ENCODE peak calls at places on chromosomes 5 and 9, in six cellular contexts. S is retina; V is stimulated activated CD4-positive, alpha-beta T cell treated with anti-CD3 and anti-CD28 coated beads, Interleukin-4, amount 100 ng/mL, for 24 hours; L is retinal pigment epithelial cell; X is LoVo; W is non-pigmented ciliary epithelial cell. F is an unnamed sample.

GRCh38 chr9:86405086-86405491 is 50.9 kb upstream of the TUT7 start:
- DNase-seq in S (no peak), V (no peak), L (no peak), X (no peak), W (no peak), F (no peak)

GRCh38 chr9:101365181-101365580 is 19.6 kb downstream of the BAAT start:
- DNase-seq in S (no peak), V (no peak), L (no peak), X (peak; percentile 5), W (no peak), F (no peak)

GRCh38 chr5:132207783-132208182 is 19.9 kb downstream of the P4HA2 start:
- DNase-seq in S (no peak), V (no peak), L (no peak), X (no peak), W (no peak), F (no peak)

GRCh38 chr5:147520450-147520849 is 10.6 kb upstream of the DPYSL3 start:
- DNase-seq in S (no peak), V (no peak), L (no peak), X (no peak), W (no peak), F (no peak)

GRCh38 chr5:87541668-87542067 is 128.9 kb upstream of the CCNH start:
- DNase-seq in S (no peak), V (no peak), L (no peak), X (no peak), W (no peak), F (no peak)

GRCh38 chr9:7979591-7979990 is 180.0 kb upstream of the DMAC1 start:
- DNase-seq in S (no peak), V (no peak), L (no peak), X (no peak), W (no peak), F (no peak)

GRCh38 chr9:128818099-128818838 is at the start of gene ENDOG:
- DNase-seq in S (peak; percentile 97), V (peak; percentile 98), L (peak; percentile 82), X (peak; percentile 98), W (peak; percentile 76), F (peak; percentile 99)

GRCh38 chr9:4769321-4770080 is 23.2 kb upstream of the RCL1 start:
- DNase-seq in S (no peak), V (no peak), L (no peak), X (no peak), W (no peak), F (peak; percentile 46)

GRCh38 chr9:99811598-99812383 is 9.9 kb upstream of the NR4A3 start:
- DNase-seq in S (no peak), V (no peak), L (no peak), X (no peak), W (no peak), F (peak; percentile 51)

GRCh38 chr5:168347368-168347767 is 55.9 kb downstream of the WWC1 start:
- DNase-seq in S (no peak), V (no peak), L (no peak), X (no peak), W (no peak), F (no peak)

GRCh38 chr5:88394531-88395185 is 126.0 kb upstream of the TMEM161B start:
- DNase-seq in S (no peak), V (no peak), L (no peak), X (no peak), W (no peak), F (no peak)

GRCh38 chr5:139667730-139668063 is 19.5 kb downstream of the CXXC5 start:
- DNase-seq in S (no peak), V (no peak), L (no peak), X (no peak), W (no peak), F (no peak)

GRCh38 chr9:136373300-136374182 is at the start of gene CARD9:
- DNase-seq in S (peak; percentile 83), V (no peak), L (no peak), X (no peak), W (no peak), F (no peak)

GRCh38 chr9:37453827-37454226 is 11.4 kb downstream of the ZBTB5 start:
- DNase-seq in S (no peak), V (no peak), L (no peak), X (peak; percentile 16), W (no peak), F (no peak)

GRCh38 chr5:44774279-44774880 is 34.4 kb upstream of the MRPS30 start:
- DNase-seq in S (peak; percentile 47), V (no peak), L (peak; percentile 8), X (peak; percentile 65), W (peak; percentile 22), F (no peak)

GRCh38 chr5:96527826-96528225 is 94.8 kb upstream of the PCSK1 start:
- DNase-seq in S (no peak), V (no peak), L (no peak), X (no peak), W (no peak), F (no peak)

GRCh38 chr9:6645153-6646027 is at the start of gene GLDC:
- DNase-seq in S (peak; percentile 95), V (peak; percentile 35), L (peak; percentile 47), X (no peak), W (no peak), F (peak; percentile 58)

GRCh38 chr9:117887383-117887782 is 183.2 kb downstream of the TLR4 start:
- DNase-seq in S (no peak), V (no peak), L (no peak), X (no peak), W (no peak), F (no peak)

GRCh38 chr5:7209583-7210139 is 186.3 kb upstream of the ADCY2 start:
- DNase-seq in S (no peak), V (no peak), L (no peak), X (no peak), W (no peak), F (no peak)

GRCh38 chr5:178160176-178160575 is 6.5 kb upstream of the NHP2 start:
- DNase-seq in S (no peak), V (no peak), L (no peak), X (no peak), W (no peak), F (no peak)